ENCODE peak calls at places on chromosomes 12 and 14, in ten cellular contexts. T is PC-3, J is A549, W is tibial nerve, H is heart right ventricle, D is right lobe of liver, P is esophagus squamous epithelium, X is uterus, L is heart left ventricle, F is kidney. G is an unnamed sample.

GRCh38 chr12:94603434-94604068 is 46.8 kb downstream of the TMCC3 start:
- DNase-seq in D (no peak), F (no peak), W (no peak), H (no peak), T (peak; percentile 48), X (no peak), P (no peak), J (peak; percentile 50), L (peak; percentile 36), G (peak; percentile 17)

GRCh38 chr14:96567289-96567899 is 65.2 kb downstream of the PAPOLA start:
- DNase-seq in W (no peak), L (no peak), P (no peak), F (no peak), T (peak; percentile 43), X (no peak), D (no peak), J (peak; percentile 31), H (no peak), G (peak; percentile 80)

GRCh38 chr12:26037615-26038180 is 79.2 kb downstream of the RASSF8 start:
- DNase-seq in F (no peak), X (no peak), P (no peak), J (no peak), D (no peak), L (no peak), W (no peak), H (no peak), T (no peak), G (no peak)

GRCh38 chr12:6752181-6752930 is 585 bp downstream of the MLF2 start:
- DNase-seq in L (peak; percentile 60), F (no peak), T (peak; percentile 17), D (no peak), H (peak; percentile 49), P (no peak), X (peak; percentile 65), W (no peak), J (peak; percentile 86), G (peak; percentile 55)

GRCh38 chr14:75631453-75631831 is 29.2 kb downstream of the ERG28 start:
- DNase-seq in J (no peak), W (no peak), T (no peak), P (no peak), H (no peak), D (no peak), X (no peak), L (no peak), F (no peak), G (no peak)

GRCh38 chr12:127363392-127363791 is 903.6 kb upstream of the TMEM132C start:
- DNase-seq in J (no peak), H (no peak), D (no peak), T (peak; percentile 78), X (no peak), F (no peak), L (no peak), W (no peak), P (no peak), G (peak; percentile 74)

GRCh38 chr12:14883663-14884062 is 2.0 kb downstream of the MGP start:
- DNase-seq in T (no peak), X (no peak), W (no peak), J (no peak), H (peak; percentile 23), D (no peak), F (no peak), P (no peak), L (no peak), G (no peak)

GRCh38 chr12:57005980-57006808 is at the start of gene ZBTB39:
- DNase-seq in J (peak; percentile 82), F (peak; percentile 85), D (peak; percentile 68), H (peak; percentile 32), W (no peak), X (peak; percentile 31), L (peak; percentile 69), P (no peak), T (peak; percentile 64), G (peak; percentile 85)

DNA sequence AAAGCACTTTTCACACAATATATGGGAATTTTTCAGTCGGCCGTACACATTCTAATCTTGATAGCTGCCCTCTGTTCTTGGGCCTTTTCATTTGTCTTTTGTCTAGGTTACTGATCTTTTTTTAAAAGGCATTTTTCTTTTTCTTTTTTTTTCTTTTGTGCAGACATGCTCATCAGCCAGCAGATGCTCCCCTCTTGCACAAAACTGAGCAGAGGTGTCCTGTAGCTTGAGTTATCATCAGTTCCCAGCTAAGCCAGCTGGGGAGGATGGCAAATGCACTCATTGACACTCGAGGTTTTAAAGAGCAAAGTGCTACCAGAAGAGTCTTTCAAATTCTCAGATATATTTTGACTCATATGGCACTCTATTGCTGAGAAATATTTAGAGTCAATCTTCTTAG is 913.9 kb upstream of the SEL1L start:
- DNase-seq in P (no peak), J (no peak), L (no peak), F (no peak), D (no peak), W (no peak), H (no peak), T (no peak), X (no peak), G (peak; percentile 1)
- TF ChIP-seq CTCF in P (no peak), J (no peak), L (no peak), F (no peak), D (no peak), W (no peak), H (no peak), T (no peak), X (no peak), G (no peak)

GRCh38 chr12:116157845-116158267 is 119.6 kb downstream of the MED13L start:
- DNase-seq in J (no peak), F (no peak), D (no peak), X (no peak), T (no peak), L (no peak), P (no peak), H (no peak), W (no peak), G (no peak)

GRCh38 chr12:116159175-116159574 is 118.3 kb downstream of the MED13L start:
- DNase-seq in J (no peak), T (no peak), D (no peak), W (no peak), H (peak; percentile 42), X (no peak), F (no peak), P (no peak), L (no peak), G (peak; percentile 65)

GRCh38 chr12:116160883-116161458 is 116.5 kb downstream of the MED13L start:
- DNase-seq in J (no peak), F (no peak), P (no peak), H (no peak), W (no peak), D (no peak), T (no peak), X (no peak), L (no peak), G (no peak)

GRCh38 chr12:116160196-116160595 is 117.3 kb downstream of the MED13L start:
- DNase-seq in P (no peak), X (no peak), L (no peak), T (peak; percentile 90), D (no peak), J (peak; percentile 43), F (no peak), H (no peak), W (no peak), G (no peak)

GRCh38 chr12:116159593-116159992 is 117.9 kb downstream of the MED13L start:
- DNase-seq in W (no peak), D (no peak), H (no peak), L (no peak), T (no peak), F (no peak), J (no peak), P (no peak), X (no peak), G (no peak)
- H3K4me1 ChIP-seq in W (peaks cover 86% of the 10 kb centered on the region), D (no peaks in the 10 kb centered on the region), H (peaks cover 49% of the 10 kb centered on the region), L (peaks cover 62% of the 10 kb centered on the region), T (peaks cover 39% of the 10 kb centered on the region), F (no peaks in the 10 kb centered on the region), J (peaks cover 54% of the 10 kb centered on the region), P (peaks cover 72% of the 10 kb centered on the region), X (no peaks in the 10 kb centered on the region), G (peaks cover 48% of the 10 kb centered on the region)

GRCh38 chr12:83110424-83110823 is 423.7 kb downstream of the TMTC2 start:
- DNase-seq in J (no peak), P (no peak), D (no peak), H (no peak), X (no peak), F (no peak), T (no peak), L (no peak), W (no peak), G (no peak)

GRCh38 chr12:83102499-83102898 is 415.8 kb downstream of the TMTC2 start:
- DNase-seq in D (no peak), L (no peak), X (no peak), F (no peak), J (no peak), P (no peak), T (peak; percentile 5), W (no peak), H (no peak), G (no peak)

DNA sequence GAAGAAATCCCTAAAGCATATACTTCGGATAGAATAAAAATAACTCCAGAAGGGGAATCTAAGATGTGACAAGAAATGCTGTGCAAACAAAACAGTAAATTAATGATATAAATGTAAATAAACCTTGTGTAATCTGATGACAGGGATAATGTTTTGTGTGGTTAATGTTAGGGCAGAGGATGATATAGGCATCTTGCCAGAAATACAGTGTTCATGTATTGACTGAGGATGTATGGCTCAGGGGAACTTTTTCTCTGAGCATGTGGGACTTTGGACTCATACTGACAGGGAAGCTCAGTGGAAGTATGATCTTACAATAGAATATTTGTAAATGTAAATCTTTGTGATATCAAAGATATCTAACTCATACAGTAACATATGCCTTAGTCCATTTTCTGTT is 420.2 kb downstream of the TMTC2 start:
- DNase-seq in P (no peak), D (no peak), X (no peak), H (no peak), W (no peak), F (no peak), T (peak; percentile 47), J (no peak), L (no peak), G (no peak)
- H3K4me3 ChIP-seq in P (no peak overlapping the region), D (no peak overlapping the region), X (no peak overlapping the region), H (no peak overlapping the region), W (no peak overlapping the region), F (no peak overlapping the region), T (no peak overlapping the region), J (no peak overlapping the region), L (no peak overlapping the region), G (no peak overlapping the region)

GRCh38 chr14:39229222-39229543 is 4.5 kb upstream of the MIA2 start:
- DNase-seq in F (no peak), X (no peak), J (no peak), T (no peak), P (no peak), D (no peak), H (no peak), W (no peak), L (no peak), G (no peak)

GRCh38 chr14:39229601-39230110 is 4.1 kb upstream of the MIA2 start:
- DNase-seq in J (no peak), P (no peak), L (no peak), F (no peak), W (no peak), X (no peak), T (no peak), H (no peak), D (no peak), G (no peak)

GRCh38 chr14:39230416-39230815 is 3.3 kb upstream of the MIA2 start:
- DNase-seq in P (no peak), W (no peak), L (no peak), H (no peak), D (no peak), T (no peak), F (no peak), X (no peak), J (no peak), G (no peak)

GRCh38 chr14:39232554-39233415 is 930 bp upstream of the MIA2 start:
- DNase-seq in P (no peak), H (no peak), F (no peak), D (no peak), T (no peak), W (no peak), X (no peak), J (no peak), L (no peak), G (no peak)

GRCh38 chr14:39233680-39234326 is at the start of gene MIA2:
- DNase-seq in F (no peak), D (no peak), P (no peak), H (no peak), L (no peak), X (no peak), T (no peak), J (peak; percentile 12), W (no peak), G (no peak)
- TF ChIP-seq CTCF in F (no peak), D (no peak), P (no peak), H (no peak), L (no peak), X (no peak), T (no peak), J (no peak), W (no peak), G (no peak)

G was measured in A673.